ENCODE peak calls at places on chromosomes 2 and 18, in six cellular contexts. Q is prostate gland, K is endothelial cell of umbilical vein, D is gastrocnemius medialis, M is transverse colon, S is HCT116. R is an unnamed sample.

GRCh38 chr18:30622635-30623034 is 419.9 kb downstream of the DSC3 start:
- DNase-seq in M (no peak), Q (no peak), K (no peak), D (no peak), S (no peak), R (no peak)

GRCh38 chr2:35794766-35795448 is 560.7 kb upstream of the CRIM1 start:
- DNase-seq in K (no peak), M (no peak), D (no peak), S (no peak), Q (no peak), R (no peak)

GRCh38 chr2:203892207-203892606 is 24.6 kb downstream of the CTLA4 start:
- DNase-seq in S (no peak), M (no peak), Q (no peak), D (no peak), K (no peak), R (no peak)

GRCh38 chr2:10266133-10266620 is 36.5 kb upstream of the HPCAL1 start:
- DNase-seq in M (peak), K (no peak), D (no peak), S (no peak), Q (no peak), R (no peak)

GRCh38 chr2:149410701-149411484 is 80.5 kb downstream of the LYPD6 start:
- DNase-seq in M (no peak), Q (no peak), K (peak), D (no peak), S (no peak), R (no peak)

GRCh38 chr2:213306320-213306942 is 22.2 kb downstream of the SPAG16 start:
- DNase-seq in K (no peak), M (peak), S (no peak), Q (no peak), D (no peak), R (peak)

GRCh38 chr2:67625671-67626070 is 228.5 kb downstream of the ETAA1 start:
- DNase-seq in Q (no peak), S (no peak), D (no peak), M (no peak), K (no peak), R (no peak)

GRCh38 chr2:237603718-237604362 is 13.3 kb upstream of the RAB17 start:
- DNase-seq in D (no peak), K (peak), S (no peak), Q (no peak), M (peak), R (peak)

GRCh38 chr2:235011607-235011928 is 59.8 kb downstream of the SH3BP4 start:
- DNase-seq in D (no peak), S (no peak), M (no peak), Q (no peak), K (no peak), R (no peak)

GRCh38 chr2:60839126-60839813 is 42.1 kb upstream of the REL start:
- DNase-seq in K (no peak), D (no peak), M (no peak), Q (no peak), S (no peak), R (no peak)

GRCh38 chr18:23887493-23887892 is 127.1 kb upstream of the TTC39C start:
- DNase-seq in D (no peak), S (no peak), K (no peak), M (no peak), Q (no peak), R (no peak)

GRCh38 chr2:96408631-96409542 is 73.3 kb downstream of the NCAPH start:
- DNase-seq in M (no peak), Q (peak), K (no peak), D (no peak), S (no peak), R (no peak)

GRCh38 chr2:239381709-239382134 is 19.1 kb downstream of the HDAC4 start:
- DNase-seq in Q (no peak), M (no peak), S (no peak), D (no peak), K (no peak), R (no peak)

GRCh38 chr2:20620271-20620681 is 30.6 kb downstream of the HS1BP3 start:
- DNase-seq in D (no peak), Q (no peak), S (no peak), M (peak), K (no peak), R (no peak)

GRCh38 chr2:174836345-174836999 is 72.2 kb upstream of the CHRNA1 start:
- DNase-seq in K (peak), D (no peak), M (no peak), S (no peak), Q (no peak), R (no peak)

GRCh38 chr18:7523772-7524171 is 43.3 kb upstream of the PTPRM start:
- DNase-seq in M (no peak), S (no peak), D (no peak), Q (no peak), K (no peak), R (no peak)

GRCh38 chr18:78678318-78678695 is 301.3 kb upstream of the SALL3 start:
- DNase-seq in D (no peak), M (no peak), S (no peak), Q (no peak), K (no peak), R (peak)

GRCh38 chr2:199471443-199472057 is 13.8 kb upstream of the SATB2 start:
- DNase-seq in M (peak), D (no peak), Q (no peak), K (peak), S (no peak), R (no peak)

GRCh38 chr2:51031004-51031791 is 734 bp downstream of the NRXN1 start:
- DNase-seq in K (no peak), Q (no peak), M (no peak), D (no peak), S (no peak), R (no peak)
- H3K4me3 ChIP-seq in K (no peak), Q (no peak), M (no peak), D (no peak), S (no peak), R (no peak)

GRCh38 chr2:119144806-119145205 is 13.7 kb downstream of the C1QL2 start:
- DNase-seq in K (no peak), Q (no peak), M (no peak), S (no peak), D (no peak), R (no peak)
- TF ChIP-seq POLR2A in K (no peak), Q (no peak), M (no peak), S (no peak), D (no peak), R (no peak)

DNA sequence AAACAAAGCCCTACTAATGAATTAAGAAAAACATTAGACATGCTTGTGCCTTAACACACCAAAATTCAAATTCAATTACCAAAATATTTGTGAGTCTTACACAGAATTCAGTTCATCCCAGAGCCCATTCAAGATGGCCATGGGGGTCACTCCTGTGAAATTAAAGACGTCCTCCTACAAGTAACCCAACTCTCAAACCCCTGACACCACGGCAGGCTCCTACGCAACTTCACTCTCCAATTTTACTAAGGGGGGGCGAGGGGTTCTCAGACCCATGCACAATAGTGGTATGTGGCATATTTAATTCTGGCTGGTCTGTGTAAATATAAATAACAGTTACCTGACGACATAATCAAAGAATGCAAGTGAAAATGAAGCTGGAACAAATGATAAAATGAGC is 5.0 kb downstream of the ZNF516 start:
- DNase-seq in M (no peak), K (no peak), D (no peak), S (no peak), Q (no peak), R (no peak)
- H3K4me3 ChIP-seq in M (peak), K (no peak), D (peak), S (no peak), Q (peak), R (no peak)

DNA sequence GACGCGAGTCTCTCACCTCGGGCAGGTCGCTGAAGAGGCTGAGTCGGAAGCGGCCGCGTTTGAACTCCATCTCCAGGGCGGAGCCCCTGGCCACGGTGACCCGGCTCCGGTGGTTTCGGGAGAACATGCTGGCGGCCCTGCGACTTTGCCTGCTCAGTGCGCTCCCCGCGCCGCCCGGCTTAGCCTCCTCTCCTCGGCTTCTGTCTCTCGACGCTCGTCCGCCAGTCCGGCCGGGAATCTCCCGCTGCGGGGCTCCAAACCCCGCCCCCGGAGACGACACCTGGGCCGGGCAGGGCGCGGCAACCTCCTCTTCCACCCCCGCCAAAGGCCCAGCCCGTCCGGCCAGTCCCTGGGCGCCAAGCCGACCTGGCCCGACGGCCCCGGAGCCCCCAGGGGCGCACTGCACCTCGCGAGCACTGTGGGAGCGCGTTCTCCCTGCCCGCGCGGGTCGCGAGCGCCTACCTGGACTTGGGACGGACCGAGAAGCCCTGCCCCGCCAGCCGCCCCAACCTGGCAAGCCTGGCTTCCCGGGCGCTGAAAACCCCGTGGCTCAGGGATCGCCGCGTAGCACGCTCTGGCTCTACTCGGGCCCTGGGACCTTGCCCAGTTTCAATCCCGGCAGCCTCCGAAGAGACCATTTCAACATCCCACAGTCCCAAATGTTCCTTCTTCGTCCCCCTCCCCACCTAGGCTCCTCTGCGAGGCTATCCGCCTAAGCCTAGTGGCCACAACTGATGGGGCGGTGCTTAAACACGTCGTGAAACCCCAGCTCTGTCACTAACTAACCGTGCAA is at the start of gene RTKN:
- DNase-seq in S (peak), D (no peak), Q (peak), K (no peak), M (peak), R (peak)
- TF ChIP-seq POLR2A in S (no peak), D (no peak), Q (peak), K (no peak), M (peak), R (no peak)

GRCh38 chr2:219443697-219444023 is 9.0 kb downstream of the SPEG start:
- DNase-seq in D (no peak), M (no peak), Q (no peak), K (no peak), S (no peak), R (no peak)

GRCh38 chr2:219442206-219443015 is 7.8 kb downstream of the SPEG start:
- DNase-seq in Q (no peak), S (no peak), D (no peak), K (no peak), M (no peak), R (no peak)

GRCh38 chr2:219441451-219442205 is 7.0 kb downstream of the SPEG start:
- DNase-seq in D (no peak), Q (peak), K (no peak), M (peak), S (no peak), R (no peak)

GRCh38 chr2:219444566-219445091 is 10.0 kb downstream of the SPEG start:
- DNase-seq in K (no peak), M (no peak), Q (no peak), D (no peak), S (no peak), R (no peak)

DNA sequence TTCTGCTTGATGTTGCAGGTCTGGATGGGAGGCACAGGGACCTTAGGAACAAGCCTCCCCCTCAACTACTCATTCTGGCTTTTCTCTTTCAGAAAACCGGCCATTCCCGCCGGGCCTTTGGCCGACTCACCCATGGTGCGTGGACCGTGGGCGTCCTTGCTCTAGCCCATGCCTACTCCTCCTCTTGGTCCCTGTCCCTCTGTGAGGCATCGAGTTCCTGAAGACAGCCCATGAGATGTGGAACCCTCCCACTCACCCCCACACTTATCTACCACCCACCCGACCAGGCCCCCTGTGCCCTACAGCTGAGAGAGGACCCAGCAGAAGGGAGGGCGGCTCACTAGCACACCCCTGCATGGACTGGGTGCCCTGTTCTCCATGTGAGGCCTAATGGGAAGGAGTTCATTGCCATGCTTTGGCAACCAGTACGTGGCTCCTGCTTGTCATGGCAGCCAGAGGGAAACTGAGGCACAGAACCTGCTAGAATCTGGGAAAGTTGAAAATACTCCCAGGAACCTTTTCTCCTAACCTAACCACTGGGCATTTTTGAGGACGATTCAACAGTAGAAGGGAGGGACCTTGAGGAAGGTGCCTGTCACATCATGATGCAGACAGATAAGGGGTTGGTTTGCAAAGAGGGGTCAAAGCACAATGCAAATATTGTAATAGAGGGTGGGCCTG is 8.5 kb downstream of the SPEG start:
- DNase-seq in Q (no peak), S (no peak), M (no peak), D (no peak), K (no peak), R (no peak)
- H3K4me3 ChIP-seq in Q (no peak), S (peak), M (no peak), D (no peak), K (no peak), R (no peak)

R was measured in lower leg skin.